ENCODE peak calls at places on chromosomes 16 and 17, in five cellular contexts. B, F, P, K and G are unnamed samples.

GRCh38 chr17:51820252-51820651 is 338.3 kb downstream of the CA10 start:
- DNase-seq in B (no peak), F (peak), P (no peak), K (no peak), G (no peak)

GRCh38 chr17:32239457-32239856 is 26.2 kb upstream of the RHBDL3 start:
- DNase-seq in B (no peak), F (no peak), P (no peak), K (no peak), G (no peak)

GRCh38 chr17:31549121-31549524 is 157.6 kb downstream of the RAB11FIP4 start:
- DNase-seq in B (no peak), F (no peak), P (no peak), K (no peak), G (no peak)

GRCh38 chr16:51129105-51129504 is 22.0 kb downstream of the SALL1 start:
- DNase-seq in B (no peak), F (no peak), P (no peak), K (no peak), G (no peak)

GRCh38 chr16:53743149-53743566 is 39.2 kb downstream of the FTO start:
- DNase-seq in B (no peak), F (peak), P (peak), K (no peak), G (no peak)

GRCh38 chr17:81685108-81685507 is 1.3 kb downstream of the HGS start:
- DNase-seq in B (no peak), F (peak), P (peak), K (no peak), G (no peak)

GRCh38 chr17:38447502-38448095 is 19.3 kb downstream of the ARHGAP23 start:
- DNase-seq in B (no peak), F (no peak), P (no peak), K (no peak), G (no peak)

GRCh38 chr17:37743612-37743874 is 1.3 kb downstream of the HNF1B start:
- DNase-seq in B (peak), F (no peak), P (no peak), K (no peak), G (no peak)

GRCh38 chr17:44344939-44345496 is at the start of gene GRN:
- DNase-seq in B (peak), F (peak), P (peak), K (peak), G (peak)

GRCh38 chr17:29059281-29059680 is 16.3 kb downstream of the PIPOX start:
- DNase-seq in B (no peak), F (peak), P (peak), K (no peak), G (no peak)

GRCh38 chr16:53056528-53056881 is 1.7 kb downstream of the CHD9 start:
- DNase-seq in B (no peak), F (peak), P (peak), K (no peak), G (no peak)

GRCh38 chr17:72588961-72589360 is 468.1 kb downstream of the SOX9 start:
- DNase-seq in B (no peak), F (peak), P (peak), K (peak), G (no peak)

GRCh38 chr17:74519951-74520553 is 11.2 kb downstream of the CD300LB start:
- DNase-seq in B (no peak), F (no peak), P (no peak), K (no peak), G (no peak)

GRCh38 chr17:83144421-83145357 is 65.3 kb downstream of the METRNL start:
- DNase-seq in B (no peak), F (no peak), P (no peak), K (no peak), G (no peak)

GRCh38 chr17:57767561-57767960 is 22.5 kb upstream of the CCDC182 start:
- DNase-seq in B (no peak), F (no peak), P (no peak), K (no peak), G (no peak)

GRCh38 chr17:50060951-50061712 is 5.2 kb downstream of the ITGA3 start:
- DNase-seq in B (no peak), F (peak), P (peak), K (no peak), G (no peak)

GRCh38 chr16:88923450-88923849 is 53.6 kb downstream of the CBFA2T3 start:
- DNase-seq in B (no peak), F (no peak), P (no peak), K (no peak), G (no peak)

GRCh38 chr17:2090804-2091534 is 36.1 kb downstream of the HIC1 start:
- DNase-seq in B (no peak), F (peak), P (peak), K (no peak), G (no peak)

GRCh38 chr17:5110816-5111215 is 862 bp downstream of the ZNF232 start:
- DNase-seq in B (no peak), F (no peak), P (no peak), K (no peak), G (no peak)

GRCh38 chr17:48819466-48819865 is 2.4 kb upstream of the TTLL6 start:
- DNase-seq in B (no peak), F (no peak), P (no peak), K (no peak), G (no peak)

GRCh38 chr17:27293359-27293897 is 486 bp upstream of the WSB1 start:
- DNase-seq in B (no peak), F (no peak), P (no peak), K (no peak), G (no peak)

GRCh38 chr17:42472709-42473521 is 14.2 kb downstream of the ATP6V0A1 start:
- DNase-seq in B (no peak), F (no peak), P (peak), K (no peak), G (no peak)

GRCh38 chr16:87778476-87778829 is 12.7 kb upstream of the KLHDC4 start:
- DNase-seq in B (no peak), F (no peak), P (no peak), K (no peak), G (no peak)

GRCh38 chr17:77054926-77055325 is 85.8 kb upstream of the SEC14L1 start:
- DNase-seq in B (no peak), F (no peak), P (no peak), K (no peak), G (no peak)

GRCh38 chr17:50487213-50488096 is 8.8 kb downstream of the RSAD1 start:
- DNase-seq in B (no peak), F (peak), P (peak), K (no peak), G (no peak)

GRCh38 chr17:41972571-41973411 is 6.2 kb downstream of the CNP start:
- DNase-seq in B (no peak), F (peak), P (peak), K (no peak), G (no peak)

GRCh38 chr17:7459961-7460545 is 15.2 kb downstream of the CHRNB1 start:
- DNase-seq in B (no peak), F (no peak), P (peak), K (no peak), G (no peak)

GRCh38 chr17:40547079-40547784 is 18.0 kb downstream of the CCR7 start:
- DNase-seq in B (no peak), F (no peak), P (no peak), K (no peak), G (no peak)

GRCh38 chr16:13453938-13454553 is 465.9 kb upstream of the ERCC4 start:
- DNase-seq in B (peak), F (peak), P (peak), K (no peak), G (no peak)
- TF ChIP-seq CTCF in B (peak), F (peak), P (no peak), K (peak), G (peak)

GRCh38 chr16:85564277-85565051 is 48.7 kb upstream of the GSE1 start:
- DNase-seq in B (no peak), F (peak), P (no peak), K (no peak), G (no peak)
- TF ChIP-seq CTCF in B (peak), F (peak), P (peak), K (peak), G (peak)

GRCh38 chr16:75620326-75621169 is 2.5 kb downstream of the ADAT1 start:
- DNase-seq in B (no peak), F (no peak), P (no peak), K (no peak), G (no peak)

GRCh38 chr16:75618782-75619181 is 4.3 kb downstream of the ADAT1 start:
- DNase-seq in B (no peak), F (no peak), P (no peak), K (no peak), G (no peak)

GRCh38 chr16:75624921-75625334 is 1.8 kb upstream of the ADAT1 start:
- DNase-seq in B (no peak), F (no peak), P (peak), K (no peak), G (no peak)

GRCh38 chr16:75622762-75623605 is at the start of gene ADAT1:
- DNase-seq in B (peak), F (peak), P (peak), K (peak), G (peak)

DNA sequence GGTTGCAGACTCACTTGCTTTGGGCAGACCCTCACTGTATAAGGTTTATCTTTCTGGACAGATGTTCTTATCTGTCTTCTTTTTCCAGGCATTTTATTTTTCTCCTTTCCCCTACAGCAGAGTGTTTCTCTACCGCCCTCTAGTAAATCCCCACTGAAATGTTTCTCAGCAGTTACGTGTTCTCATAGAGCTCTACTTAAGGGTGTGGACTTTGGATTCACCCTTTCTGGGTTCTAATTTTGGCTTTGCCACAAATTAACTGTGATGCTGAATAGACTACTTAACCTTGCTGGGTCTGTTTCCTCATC is 2.0 kb downstream of the ADAT1 start:
- DNase-seq in B (no peak), F (peak), P (peak), K (no peak), G (no peak)
- TF ChIP-seq CTCF in B (peak), F (peak), P (peak), K (peak), G (peak)

GRCh38 chr17:10754109-10754508 is 24.3 kb upstream of the TMEM220 start:
- DNase-seq in B (no peak), F (peak), P (peak), K (no peak), G (no peak)
- TF ChIP-seq CTCF in B (peak), F (peak), P (peak), K (peak), G (peak)